ENCODE peak calls at places on chromosome X, in four cellular contexts. One of them, this sample, is unnamed.
A peak's percentile ranks its signal among the peaks of the same experiment; 100 is the strongest.

GRCh38 chrX:107154787-107155620 is 36.4 kb upstream of the RBM41 start:
- DNase-seq in HepG2: peak; percentile 18
- DNase-seq in GM12878: no peak
- DNase-seq in K562: peak; percentile 17
- DNase-seq in this sample: no peak

GRCh38 chrX:72029473-72030411 is 102.0 kb downstream of the RTL5 start:
- DNase-seq in K562: no peak
- DNase-seq in HepG2: peak; percentile 16
- DNase-seq in GM12878: no peak
- DNase-seq in this sample: no peak

GRCh38 chrX:10246846-10247245 is 90.1 kb downstream of the CLCN4 start:
- DNase-seq in HepG2: no peak
- DNase-seq in K562: no peak
- DNase-seq in GM12878: no peak
- DNase-seq in this sample: no peak

GRCh38 chrX:104112326-104112951 is at the start of gene ZCCHC18:
- DNase-seq in GM12878: no peak
- DNase-seq in K562: peak; percentile 31
- DNase-seq in HepG2: peak; percentile 3
- DNase-seq in this sample: peak; percentile 72

GRCh38 chrX:45351478-45351877 is 150.8 kb upstream of the DIPK2B start:
- DNase-seq in K562: no peak
- DNase-seq in GM12878: no peak
- DNase-seq in HepG2: no peak
- DNase-seq in this sample: no peak

GRCh38 chrX:2820131-2820771 is 8.5 kb upstream of the GYG2 start:
- DNase-seq in K562: no peak
- DNase-seq in HepG2: no peak
- DNase-seq in GM12878: no peak
- DNase-seq in this sample: no peak

GRCh38 chrX:8404443-8404842 is 60.2 kb upstream of the VCX3B start:
- DNase-seq in GM12878: no peak
- DNase-seq in K562: no peak
- DNase-seq in HepG2: no peak
- DNase-seq in this sample: no peak

GRCh38 chrX:130111220-130111934 is 1.1 kb upstream of the ELF4 start:
- DNase-seq in HepG2: no peak
- DNase-seq in GM12878: no peak
- DNase-seq in K562: peak; percentile 35
- DNase-seq in this sample: no peak

GRCh38 chrX:151715735-151716134 is at the start of gene FATE1:
- DNase-seq in GM12878: no peak
- DNase-seq in K562: no peak
- DNase-seq in HepG2: no peak
- DNase-seq in this sample: no peak

GRCh38 chrX:133608406-133608805 is 193.1 kb upstream of the GPC4 start:
- DNase-seq in HepG2: no peak
- DNase-seq in GM12878: no peak
- DNase-seq in K562: no peak
- DNase-seq in this sample: no peak

GRCh38 chrX:143634701-143635442 is 1.0 kb downstream of the SLITRK4 start:
- DNase-seq in K562: no peak
- DNase-seq in GM12878: no peak
- DNase-seq in HepG2: no peak
- DNase-seq in this sample: no peak

GRCh38 chrX:38262715-38263620 is 42.3 kb upstream of the SRPX start:
- DNase-seq in GM12878: no peak
- DNase-seq in K562: no peak
- DNase-seq in HepG2: no peak
- DNase-seq in this sample: no peak

GRCh38 chrX:136867096-136867491 is 13.4 kb downstream of the RBMX start:
- DNase-seq in HepG2: no peak
- DNase-seq in K562: no peak
- DNase-seq in GM12878: no peak
- DNase-seq in this sample: no peak

GRCh38 chrX:703466-704210 is 73.0 kb downstream of the SHOX start:
- DNase-seq in GM12878: no peak
- DNase-seq in K562: no peak
- DNase-seq in HepG2: no peak
- DNase-seq in this sample: no peak

GRCh38 chrX:133418588-133418987 is 3.3 kb upstream of the GPC4 start:
- DNase-seq in K562: no peak
- DNase-seq in GM12878: no peak
- DNase-seq in HepG2: no peak
- DNase-seq in this sample: no peak

GRCh38 chrX:139113682-139114081 is 402.2 kb upstream of the FGF13 start:
- DNase-seq in HepG2: no peak
- DNase-seq in K562: no peak
- DNase-seq in GM12878: no peak
- DNase-seq in this sample: no peak

GRCh38 chrX:14056201-14056600 is 26.5 kb upstream of the GEMIN8 start:
- DNase-seq in GM12878: no peak
- DNase-seq in K562: no peak
- DNase-seq in HepG2: no peak
- DNase-seq in this sample: no peak

GRCh38 chrX:136450050-136450830 is 37.5 kb upstream of the BRS3 start:
- DNase-seq in HepG2: no peak
- DNase-seq in GM12878: no peak
- DNase-seq in K562: no peak
- DNase-seq in this sample: no peak

GRCh38 chrX:56564182-56564885 is 907 bp downstream of the UBQLN2 start:
- DNase-seq in K562: no peak
- DNase-seq in HepG2: peak; percentile 2
- DNase-seq in GM12878: no peak
- DNase-seq in this sample: no peak

GRCh38 chrX:119147486-119147885 is 19.9 kb upstream of the KIAA1210 start:
- DNase-seq in HepG2: peak; percentile 39
- DNase-seq in K562: no peak
- DNase-seq in GM12878: no peak
- DNase-seq in this sample: no peak

GRCh38 chrX:39693298-39693697 is 404.5 kb downstream of the BCOR start:
- DNase-seq in GM12878: no peak
- DNase-seq in K562: peak; percentile 78
- DNase-seq in HepG2: no peak
- DNase-seq in this sample: no peak

GRCh38 chrX:70082723-70083122 is 20.5 kb downstream of the OTUD6A start:
- DNase-seq in K562: no peak
- DNase-seq in HepG2: no peak
- DNase-seq in GM12878: no peak
- DNase-seq in this sample: no peak

GRCh38 chrX:63932907-63933306 is 147.9 kb upstream of the ARHGEF9 start:
- DNase-seq in K562: no peak
- DNase-seq in GM12878: no peak
- DNase-seq in HepG2: no peak
- DNase-seq in this sample: no peak

GRCh38 chrX:116526010-116526409 is 63.2 kb upstream of the CT83 start:
- DNase-seq in GM12878: no peak
- DNase-seq in HepG2: no peak
- DNase-seq in K562: no peak
- DNase-seq in this sample: no peak

GRCh38 chrX:22952011-22952410 is 47.7 kb upstream of the DDX53 start:
- DNase-seq in HepG2: no peak
- DNase-seq in GM12878: no peak
- DNase-seq in K562: no peak
- DNase-seq in this sample: no peak

GRCh38 chrX:17519349-17519748 is 144.3 kb downstream of the NHS start:
- DNase-seq in HepG2: no peak
- DNase-seq in K562: no peak
- DNase-seq in GM12878: no peak
- DNase-seq in this sample: no peak

GRCh38 chrX:153766871-153767673 is 3.0 kb downstream of the PLXNB3 start:
- DNase-seq in HepG2: no peak
- DNase-seq in GM12878: no peak
- DNase-seq in K562: no peak
- DNase-seq in this sample: no peak

GRCh38 chrX:45566456-45566855 is 365.8 kb upstream of the DIPK2B start:
- DNase-seq in K562: no peak
- DNase-seq in GM12878: no peak
- DNase-seq in HepG2: no peak
- DNase-seq in this sample: no peak

GRCh38 chrX:3465017-3465416 is 118.6 kb upstream of the MXRA5 start:
- DNase-seq in K562: no peak
- DNase-seq in HepG2: no peak
- DNase-seq in GM12878: no peak
- DNase-seq in this sample: no peak

GRCh38 chrX:12488781-12489180 is 302.4 kb upstream of the PRPS2 start:
- DNase-seq in HepG2: no peak
- DNase-seq in K562: no peak
- DNase-seq in GM12878: no peak
- DNase-seq in this sample: no peak

GRCh38 chrX:19245711-19246269 is 97.9 kb upstream of the PDHA1 start:
- DNase-seq in K562: no peak
- DNase-seq in HepG2: peak; percentile 40
- DNase-seq in GM12878: no peak
- DNase-seq in this sample: no peak

GRCh38 chrX:85140963-85141362 is 102.6 kb downstream of the SATL1 start:
- DNase-seq in K562: no peak
- DNase-seq in GM12878: no peak
- DNase-seq in HepG2: no peak
- DNase-seq in this sample: no peak

GRCh38 chrX:134603806-134604700 is 54.2 kb downstream of the PLAC1 start:
- DNase-seq in K562: no peak
- DNase-seq in GM12878: no peak
- DNase-seq in HepG2: no peak
- DNase-seq in this sample: no peak

GRCh38 chrX:3348191-3348590 is 1.7 kb upstream of the MXRA5 start:
- DNase-seq in K562: no peak
- DNase-seq in HepG2: no peak
- DNase-seq in GM12878: no peak
- DNase-seq in this sample: no peak

GRCh38 chrX:96182366-96182765 is 502.3 kb upstream of the DIAPH2 start:
- DNase-seq in K562: no peak
- DNase-seq in GM12878: no peak
- DNase-seq in HepG2: peak; percentile 2
- DNase-seq in this sample: peak; percentile 44

GRCh38 chrX:45619290-45619689 is 418.6 kb upstream of the DIPK2B start:
- DNase-seq in GM12878: no peak
- DNase-seq in K562: no peak
- DNase-seq in HepG2: no peak
- DNase-seq in this sample: no peak

GRCh38 chrX:41105005-41105404 is 19.8 kb downstream of the USP9X start:
- DNase-seq in HepG2: no peak
- DNase-seq in K562: no peak
- DNase-seq in GM12878: no peak
- DNase-seq in this sample: no peak
- TF ChIP-seq TCF7 in HepG2: no peak
- TF ChIP-seq TCF7 in K562: no peak
- TF ChIP-seq TCF7 in GM12878: no peak
- TF ChIP-seq TCF7 in this sample: no peak

DNA sequence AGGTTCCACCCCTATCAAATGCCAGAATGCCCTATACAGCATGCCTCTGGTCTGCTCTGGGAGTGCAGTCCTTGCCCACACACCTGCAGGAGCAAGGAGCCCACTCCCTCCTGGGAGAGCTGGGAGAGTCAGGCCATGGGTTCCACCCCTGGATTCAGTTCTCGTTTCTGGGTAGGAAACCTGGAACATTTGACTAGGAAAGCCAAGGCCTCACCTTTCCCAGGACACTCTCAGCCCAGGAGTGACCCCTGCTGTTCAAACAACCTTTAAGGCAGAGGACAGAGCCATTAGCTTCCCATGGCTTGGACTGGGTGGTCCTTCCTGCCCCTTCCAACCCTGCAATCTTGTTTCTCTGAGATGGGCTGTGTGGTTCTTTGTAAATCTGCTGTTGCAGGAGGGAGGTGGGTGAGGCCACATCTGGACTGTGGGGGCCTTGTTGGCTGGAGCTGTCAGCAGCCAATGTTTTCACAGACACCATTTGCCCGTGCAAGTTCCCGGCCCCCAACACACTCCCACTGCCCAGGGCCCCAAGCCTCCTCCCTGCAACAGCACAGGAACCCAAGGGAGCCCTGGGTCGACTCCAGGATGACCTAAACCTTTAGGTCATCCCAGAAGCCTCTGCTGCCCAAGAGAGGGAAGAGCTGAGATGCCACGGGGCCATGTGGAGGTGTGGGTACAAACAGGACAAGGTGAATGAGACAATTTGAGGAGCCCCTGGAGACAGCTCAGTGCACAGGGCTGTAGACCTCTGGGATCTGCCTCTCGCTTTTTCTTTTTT is 104.4 kb downstream of the PJA1 start:
- DNase-seq in GM12878: no peak
- DNase-seq in K562: no peak
- DNase-seq in HepG2: peak; percentile 21
- DNase-seq in this sample: peak; percentile 37
- TF ChIP-seq TCF7 in GM12878: no peak
- TF ChIP-seq TCF7 in K562: no peak
- TF ChIP-seq TCF7 in HepG2: no peak
- TF ChIP-seq TCF7 in this sample: no peak

DNA sequence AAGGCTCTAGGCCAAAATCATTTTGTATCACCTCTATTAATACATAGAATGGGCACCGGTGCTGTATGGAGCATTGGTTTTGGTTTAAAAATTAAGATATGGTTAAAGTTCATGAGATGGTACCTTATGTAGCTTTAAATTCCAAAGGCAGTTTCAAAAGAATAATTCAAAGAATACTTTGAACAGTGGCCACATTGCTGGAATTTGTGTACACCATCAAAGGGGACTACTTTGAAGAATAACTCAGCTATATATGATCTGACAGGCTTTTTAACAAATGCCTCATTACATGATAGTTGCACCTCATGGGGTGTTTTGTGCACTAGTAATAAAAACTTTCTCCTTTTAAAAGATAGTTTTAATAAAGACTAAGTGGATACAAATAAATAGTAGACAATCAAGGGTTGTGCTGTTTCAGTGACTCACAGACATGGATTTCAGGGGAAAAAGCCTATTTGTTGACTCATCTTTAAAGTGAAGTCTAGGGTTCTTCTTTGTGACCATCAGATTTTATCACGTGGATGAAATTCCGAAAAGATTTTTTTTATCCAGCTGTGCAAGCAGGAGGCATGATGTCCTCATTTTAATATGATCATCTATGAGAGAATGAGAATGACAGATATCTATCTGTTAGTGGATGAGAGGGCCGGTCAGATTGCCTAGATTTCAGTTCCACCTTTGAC is 12.8 kb downstream of the MTM1 start:
- DNase-seq in K562: no peak
- DNase-seq in GM12878: no peak
- DNase-seq in HepG2: peak; percentile 64
- DNase-seq in this sample: no peak
- TF ChIP-seq TCF7 in K562: no peak
- TF ChIP-seq TCF7 in GM12878: no peak
- TF ChIP-seq TCF7 in HepG2: no peak
- TF ChIP-seq TCF7 in this sample: no peak

GRCh38 chrX:27679281-27679680 is 89.1 kb downstream of the DCAF8L2 start:
- DNase-seq in K562: no peak
- DNase-seq in HepG2: no peak
- DNase-seq in GM12878: no peak
- DNase-seq in this sample: no peak
- TF ChIP-seq TCF7 in K562: no peak
- TF ChIP-seq TCF7 in HepG2: no peak
- TF ChIP-seq TCF7 in GM12878: no peak
- TF ChIP-seq TCF7 in this sample: no peak

GRCh38 chrX:31036895-31037294 is 34.9 kb downstream of the FTHL17 start:
- DNase-seq in K562: peak; percentile 28
- DNase-seq in HepG2: peak; percentile 42
- DNase-seq in GM12878: no peak
- DNase-seq in this sample: peak; percentile 36
- TF ChIP-seq TCF7 in K562: no peak
- TF ChIP-seq TCF7 in HepG2: no peak
- TF ChIP-seq TCF7 in GM12878: no peak
- TF ChIP-seq TCF7 in this sample: no peak